ENCODE peak calls at places on chromosomes 2 and 18, in four cellular contexts. Q, G, S and Z are unnamed samples.

GRCh38 chr2:143117225-143117624 is 12.0 kb upstream of the ARHGAP15 start:
- DNase-seq in S (no peak), Q (no peak), G (no peak), Z (no peak)

GRCh38 chr2:149740490-149740889 is 152.9 kb upstream of the MMADHC start:
- DNase-seq in Q (no peak), G (no peak), S (no peak), Z (no peak)

GRCh38 chr18:8989855-8990254 is 112.6 kb upstream of the NDUFV2 start:
- DNase-seq in Q (peak; percentile 30), G (no peak), S (no peak), Z (no peak)

GRCh38 chr2:217954971-217955740 is 47.6 kb downstream of the TNS1 start:
- DNase-seq in Q (no peak), S (peak; percentile 72), G (no peak), Z (no peak)

GRCh38 chr2:236086403-236086970 is 81.7 kb downstream of the GBX2 start:
- DNase-seq in S (no peak), Q (no peak), G (no peak), Z (no peak)

GRCh38 chr2:179186126-179186525 is 78.5 kb downstream of the SESTD1 start:
- DNase-seq in Q (no peak), G (no peak), S (no peak), Z (no peak)

GRCh38 chr2:126887506-126887905 is 11.2 kb upstream of the TEX51 start:
- DNase-seq in Q (no peak), G (no peak), S (no peak), Z (no peak)

GRCh38 chr18:65288908-65289307 is 461.9 kb upstream of the CDH7 start:
- DNase-seq in G (no peak), Q (no peak), S (no peak), Z (no peak)

GRCh38 chr18:13513015-13513414 is 213.3 kb downstream of the FAM210A start:
- DNase-seq in S (no peak), G (no peak), Q (no peak), Z (no peak)

GRCh38 chr2:263774-264492 is at the start of gene SH3YL1:
- DNase-seq in Q (peak; percentile 81), G (no peak), S (peak; percentile 90), Z (peak; percentile 54)

GRCh38 chr2:172084484-172084733 is 898 bp upstream of the DLX1 start:
- DNase-seq in S (no peak), Q (no peak), G (no peak), Z (no peak)

GRCh38 chr18:13502585-13502984 is 223.8 kb downstream of the FAM210A start:
- DNase-seq in Q (no peak), S (no peak), G (no peak), Z (no peak)

GRCh38 chr2:95232232-95232631 is 24.9 kb downstream of the ZNF892 start:
- DNase-seq in Q (no peak), S (no peak), G (no peak), Z (no peak)

GRCh38 chr2:197813093-197813787 is 8.8 kb downstream of the PLCL1 start:
- DNase-seq in Q (no peak), G (no peak), S (no peak), Z (peak; percentile 14)
- TF ChIP-seq CTCF in Q (peak; percentile 45), G (peak; percentile 69), S (peak; percentile 13), Z (peak; percentile 48)

DNA sequence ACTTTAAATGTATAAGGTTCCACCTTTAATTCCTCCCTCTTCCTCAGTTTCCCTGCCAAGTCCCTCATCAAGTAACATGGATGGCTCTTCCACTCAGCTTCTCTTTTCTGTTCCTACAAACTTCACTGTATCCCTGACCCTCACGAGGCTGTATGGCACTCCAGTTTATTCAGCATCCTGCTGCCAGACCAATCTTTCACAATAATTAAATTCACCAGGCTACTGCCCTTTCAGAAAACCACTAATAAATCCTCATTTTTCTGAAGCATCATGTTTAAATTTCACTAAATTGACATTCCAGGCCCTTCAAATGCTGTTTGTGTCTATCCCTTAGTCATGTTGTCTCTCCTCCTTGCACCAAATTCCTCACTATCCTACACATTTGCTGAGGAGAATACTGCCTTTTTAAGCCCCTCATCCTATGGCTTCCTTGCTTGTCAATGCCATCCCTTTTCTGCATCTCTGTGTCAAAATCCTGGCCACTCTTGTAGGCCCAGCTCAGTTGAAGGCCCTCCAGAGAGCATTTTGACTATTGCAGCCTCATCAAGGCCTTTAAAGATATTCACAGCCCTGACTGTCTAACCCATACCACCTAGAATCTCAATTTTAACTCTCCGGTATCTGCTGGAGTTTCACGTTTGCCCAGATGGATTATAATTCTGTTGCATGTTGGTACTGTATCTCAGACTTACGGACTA is 22.8 kb upstream of the ASNSD1 start:
- DNase-seq in S (no peak), Q (no peak), G (no peak), Z (no peak)
- TF ChIP-seq CTCF in S (no peak), Q (no peak), G (no peak), Z (no peak)

GRCh38 chr18:58051765-58052460 is 7.9 kb downstream of the NEDD4L start:
- DNase-seq in Q (no peak), S (no peak), G (no peak), Z (peak; percentile 46)
- TF ChIP-seq CTCF in Q (no peak), S (peak; percentile 39), G (peak; percentile 28), Z (peak; percentile 40)

DNA sequence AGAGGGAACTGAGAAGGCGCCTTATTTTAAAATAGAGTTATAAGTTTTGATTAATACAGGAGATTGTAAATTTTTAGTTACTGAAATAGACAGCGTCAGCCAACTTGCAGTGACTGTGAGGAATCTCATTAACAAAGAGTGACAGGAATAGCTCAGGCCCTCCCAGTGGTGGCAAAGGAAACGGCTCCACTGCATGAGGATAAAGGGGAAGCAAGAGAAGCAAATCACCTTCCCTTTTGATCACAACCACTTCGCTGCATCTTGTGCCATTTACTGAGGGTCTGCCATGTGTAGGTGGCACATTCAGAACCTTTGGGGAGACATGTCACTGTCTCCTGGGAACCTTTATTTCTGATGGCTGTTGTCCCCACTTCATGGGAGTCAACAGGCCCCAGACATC is 612.3 kb upstream of the RAB6C start:
- DNase-seq in G (no peak), Q (no peak), S (no peak), Z (no peak)
- TF ChIP-seq CTCF in G (no peak), Q (no peak), S (no peak), Z (no peak)

GRCh38 chr2:164922119-164922518 is 33.2 kb downstream of the SLC38A11 start:
- DNase-seq in S (no peak), Q (no peak), G (no peak), Z (no peak)

GRCh38 chr2:164920430-164920829 is 34.9 kb downstream of the SLC38A11 start:
- DNase-seq in Q (no peak), G (no peak), S (no peak), Z (no peak)

GRCh38 chr2:164913640-164914346 is 41.5 kb downstream of the SLC38A11 start:
- DNase-seq in S (no peak), G (no peak), Q (peak; percentile 20), Z (no peak)

GRCh38 chr2:164913011-164913410 is 42.3 kb downstream of the SLC38A11 start:
- DNase-seq in Q (no peak), G (no peak), S (no peak), Z (no peak)

DNA sequence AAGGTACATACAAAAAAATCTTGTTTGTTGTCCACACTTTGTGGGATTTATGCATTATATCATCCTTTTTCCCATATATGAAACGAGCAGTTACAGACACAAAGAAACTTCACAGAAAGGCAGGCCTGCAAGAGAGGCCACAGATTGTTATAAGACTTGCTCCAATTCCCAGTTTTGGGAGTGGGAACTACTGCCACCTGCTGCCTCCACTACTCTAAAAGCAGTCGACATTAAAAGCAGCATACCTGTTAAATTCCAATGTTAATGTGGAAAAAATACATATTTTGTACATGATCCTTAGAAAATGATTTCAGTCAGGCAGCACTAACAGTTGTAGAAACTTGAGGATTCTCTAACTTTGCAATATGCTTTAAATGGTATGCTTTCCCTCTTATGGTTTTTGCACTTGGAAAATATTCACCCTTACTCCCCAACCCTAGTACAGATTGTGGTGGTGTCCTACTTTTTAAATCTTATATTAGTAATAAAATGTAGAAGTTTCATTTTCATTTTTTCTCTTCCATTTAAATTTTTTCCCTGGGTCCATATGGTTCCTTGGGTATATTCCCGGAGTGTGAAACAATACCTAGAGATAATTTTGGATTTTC is 37.9 kb downstream of the SLC38A11 start:
- DNase-seq in Q (peak; percentile 74), G (no peak), S (no peak), Z (no peak)
- TF ChIP-seq CTCF in Q (peak; percentile 34), G (peak; percentile 61), S (peak; percentile 71), Z (no peak)

GRCh38 chr2:154507186-154507585 is 191.3 kb upstream of the KCNJ3 start:
- DNase-seq in G (no peak), Q (no peak), S (no peak), Z (peak; percentile 10)
- TF ChIP-seq CTCF in G (no peak), Q (no peak), S (no peak), Z (no peak)

GRCh38 chr2:75719616-75720015 is 8.9 kb upstream of the GCFC2 start:
- DNase-seq in G (no peak), S (no peak), Q (no peak), Z (no peak)

GRCh38 chr2:75720525-75720924 is 9.8 kb upstream of the GCFC2 start:
- DNase-seq in S (no peak), G (no peak), Q (no peak), Z (no peak)

GRCh38 chr2:75710577-75711253 is at the start of gene GCFC2:
- DNase-seq in S (peak; percentile 94), G (peak; percentile 41), Q (peak; percentile 90), Z (peak; percentile 92)

DNA sequence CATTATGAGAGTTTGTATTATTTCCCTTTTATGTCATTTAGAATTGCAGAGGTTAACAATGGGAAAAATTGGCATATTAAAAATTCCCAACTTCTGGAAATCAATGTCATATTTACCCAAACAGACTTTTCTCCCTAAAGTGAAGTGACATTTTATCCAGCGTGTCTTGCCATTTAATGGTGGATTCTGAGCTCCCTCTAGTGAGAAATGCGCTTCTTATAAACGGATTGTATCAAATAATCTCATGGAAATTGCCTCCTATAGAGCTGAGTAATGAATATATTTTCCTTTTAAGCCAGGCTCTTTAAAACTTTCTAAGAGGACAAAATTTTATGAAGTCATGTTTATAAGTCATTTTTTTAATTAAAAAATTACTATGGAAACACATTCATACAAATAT is 5.7 kb upstream of the GCFC2 start:
- DNase-seq in G (no peak), Q (no peak), S (no peak), Z (no peak)
- TF ChIP-seq CTCF in G (peak; percentile 28), Q (no peak), S (peak; percentile 5), Z (peak; percentile 10)

DNA sequence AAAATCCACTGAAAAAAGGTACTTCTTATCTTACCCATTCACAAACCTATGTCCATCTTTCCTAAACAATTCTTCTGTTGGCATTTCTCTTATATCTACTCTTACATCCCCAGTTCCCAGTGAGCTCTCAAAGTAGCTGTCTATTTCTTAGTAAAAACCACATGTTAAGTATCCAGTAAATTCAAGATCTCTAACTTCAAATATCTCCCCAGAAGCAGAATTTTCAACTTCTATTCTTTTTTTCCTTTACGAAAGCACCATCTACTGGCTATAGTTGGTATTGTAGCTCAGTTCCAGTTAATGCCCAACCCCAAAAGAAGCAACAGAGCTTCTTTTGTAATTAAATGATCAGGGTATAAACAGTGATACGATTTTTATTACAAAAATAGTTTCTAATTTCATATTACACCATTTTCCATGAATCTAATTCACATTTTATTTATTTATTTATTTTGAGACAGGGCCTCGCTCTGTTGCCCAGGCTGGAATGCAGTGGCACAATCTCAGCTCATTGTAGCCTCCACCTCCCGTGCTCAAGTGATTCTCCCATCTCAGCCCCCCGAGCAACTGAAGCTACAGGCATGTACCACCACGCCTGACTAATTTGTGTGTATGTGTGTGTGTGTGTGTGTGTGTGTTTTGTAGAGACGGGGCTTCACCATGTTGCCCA is 28.5 kb downstream of the HRH4 start:
- DNase-seq in G (peak; percentile 22), Q (no peak), S (no peak), Z (peak; percentile 55)
- TF ChIP-seq CTCF in G (peak; percentile 82), Q (peak; percentile 82), S (peak; percentile 67), Z (peak; percentile 68)